ENCODE peak calls at places on chromosomes 1 and 21, in eight cellular contexts. W is transverse colon, Y is vagina, A is uterus, P is DND-41, C is PC-3, D is AG04450, L is mammary epithelial cell. J is an unnamed sample.

GRCh38 chr1:168467452-168467851 is 76.3 kb downstream of the XCL2 start:
- DNase-seq in D (no peak), P (peak; percentile 38), W (no peak), Y (no peak), L (no peak), C (peak; percentile 54), A (no peak), J (no peak)

GRCh38 chr1:56788588-56788987 is 30.6 kb downstream of the FYB2 start:
- DNase-seq in L (no peak), C (peak; percentile 6), W (peak; percentile 72), D (no peak), Y (no peak), A (no peak), P (no peak), J (no peak)

GRCh38 chr1:244651956-244652698 is 799 bp upstream of the DESI2 start:
- DNase-seq in L (no peak), Y (no peak), W (no peak), C (peak; percentile 15), A (no peak), P (no peak), D (no peak), J (no peak)

GRCh38 chr1:186605762-186606350 is 74.4 kb downstream of the PTGS2 start:
- DNase-seq in Y (no peak), P (peak; percentile 51), D (peak; percentile 11), A (no peak), L (peak; percentile 64), C (peak; percentile 57), W (peak; percentile 30), J (peak; percentile 70)

GRCh38 chr1:241542199-241542907 is 10.2 kb downstream of the KMO start:
- DNase-seq in A (no peak), Y (no peak), C (peak; percentile 89), D (no peak), W (no peak), L (peak; percentile 12), P (no peak), J (no peak)

GRCh38 chr1:54809496-54810074 is 8.5 kb upstream of the TTC22 start:
- DNase-seq in Y (no peak), D (no peak), W (peak; percentile 11), A (no peak), C (no peak), P (no peak), L (no peak), J (no peak)

GRCh38 chr1:113307771-113308451 is 82.4 kb upstream of the MAGI3 start:
- DNase-seq in D (no peak), P (no peak), Y (no peak), C (peak; percentile 55), L (peak; percentile 43), A (no peak), W (no peak), J (no peak)

GRCh38 chr1:194347184-194347583 is 1160.8 kb upstream of the B3GALT2 start:
- DNase-seq in D (no peak), A (no peak), P (no peak), L (peak; percentile 6), Y (no peak), C (no peak), W (no peak), J (no peak)

GRCh38 chr1:8816831-8817412 is 518 bp downstream of the RERE start:
- DNase-seq in D (no peak), A (peak; percentile 38), P (no peak), C (peak; percentile 17), Y (no peak), W (peak; percentile 42), L (peak; percentile 36), J (no peak)

GRCh38 chr21:41921089-41921819 is 32.6 kb downstream of the C2CD2 start:
- DNase-seq in D (no peak), A (no peak), C (no peak), Y (no peak), P (no peak), W (no peak), L (no peak), J (no peak)

GRCh38 chr1:169878498-169878897 is 15.2 kb downstream of the SCYL3 start:
- DNase-seq in L (no peak), D (no peak), C (no peak), P (no peak), W (no peak), A (no peak), Y (no peak), J (no peak)

GRCh38 chr1:90712153-90712930 is 4.8 kb downstream of the BARHL2 start:
- DNase-seq in A (no peak), W (no peak), Y (peak; percentile 92), L (no peak), C (no peak), P (no peak), D (no peak), J (no peak)

GRCh38 chr1:24149854-24150227 is 6.9 kb upstream of the IL22RA1 start:
- DNase-seq in D (no peak), L (peak; percentile 88), P (no peak), C (peak; percentile 87), Y (no peak), A (no peak), W (peak; percentile 74), J (no peak)

GRCh38 chr1:153565529-153566374 is at the start of gene S100A2:
- DNase-seq in D (peak; percentile 83), P (no peak), C (peak; percentile 98), Y (no peak), L (peak; percentile 99), W (peak; percentile 55), A (peak; percentile 77), J (no peak)

GRCh38 chr1:230632273-230632873 is 9.9 kb upstream of the COG2 start:
- DNase-seq in L (peak; percentile 39), C (peak; percentile 85), P (no peak), W (peak; percentile 22), D (no peak), A (no peak), Y (no peak), J (peak; percentile 56)

GRCh38 chr1:117843791-117844190 is 85.6 kb downstream of the GDAP2 start:
- DNase-seq in W (no peak), P (no peak), L (no peak), C (peak; percentile 52), D (no peak), Y (no peak), A (no peak), J (no peak)

GRCh38 chr21:36810443-36810842 is 111.5 kb downstream of the SIM2 start:
- DNase-seq in D (no peak), L (no peak), A (no peak), C (no peak), Y (no peak), P (no peak), W (no peak), J (no peak)
- TF ChIP-seq CTCF in D (no peak), L (no peak), A (no peak), C (no peak), Y (no peak), P (no peak), W (no peak), J (no peak)

GRCh38 chr21:9837946-9838801 is 683.2 kb upstream of the TPTE start:
- DNase-seq in D (no peak), A (no peak), L (no peak), W (no peak), P (no peak), Y (no peak), C (peak; percentile 0), J (no peak)
- H3K9me3 ChIP-seq in D (peaks cover 32% of the 10 kb centered on the region), A (no peaks in the 10 kb centered on the region), L (peaks cover 29% of the 10 kb centered on the region), W (peaks cover 24% of the 10 kb centered on the region), P (peaks cover 20% of the 10 kb centered on the region), Y (peaks cover 5% of the 10 kb centered on the region), C (peaks cover 28% of the 10 kb centered on the region), J (no peaks in the 10 kb centered on the region)

GRCh38 chr1:29258189-29258973 is 22.1 kb downstream of the PTPRU start:
- DNase-seq in L (peak; percentile 46), A (no peak), W (no peak), D (no peak), C (no peak), Y (no peak), P (no peak), J (no peak)

GRCh38 chr1:29254346-29254745 is 18.0 kb downstream of the PTPRU start:
- DNase-seq in L (no peak), Y (no peak), D (no peak), C (no peak), W (no peak), P (no peak), A (no peak), J (no peak)

GRCh38 chr1:29255134-29255666 is 18.9 kb downstream of the PTPRU start:
- DNase-seq in C (no peak), P (no peak), Y (no peak), L (no peak), A (no peak), D (no peak), W (no peak), J (no peak)

GRCh38 chr1:29256979-29257804 is 20.9 kb downstream of the PTPRU start:
- DNase-seq in P (peak; percentile 29), D (no peak), Y (no peak), A (peak; percentile 33), W (no peak), C (no peak), L (peak; percentile 14), J (no peak)

GRCh38 chr1:29256395-29256794 is 20.1 kb downstream of the PTPRU start:
- DNase-seq in Y (no peak), P (no peak), C (no peak), L (no peak), A (no peak), W (no peak), D (no peak), J (no peak)
- TF ChIP-seq CTCF in Y (no peak), P (no peak), C (no peak), L (no peak), A (no peak), W (no peak), D (no peak), J (no peak)

GRCh38 chr1:247013391-247013790 is 5.5 kb upstream of the ZNF695 start:
- DNase-seq in Y (no peak), W (no peak), C (no peak), A (no peak), L (peak; percentile 36), P (no peak), D (no peak), J (no peak)

GRCh38 chr1:247008406-247008799 is 546 bp upstream of the ZNF695 start:
- DNase-seq in A (no peak), P (no peak), W (no peak), C (no peak), Y (no peak), L (no peak), D (no peak), J (no peak)

DNA sequence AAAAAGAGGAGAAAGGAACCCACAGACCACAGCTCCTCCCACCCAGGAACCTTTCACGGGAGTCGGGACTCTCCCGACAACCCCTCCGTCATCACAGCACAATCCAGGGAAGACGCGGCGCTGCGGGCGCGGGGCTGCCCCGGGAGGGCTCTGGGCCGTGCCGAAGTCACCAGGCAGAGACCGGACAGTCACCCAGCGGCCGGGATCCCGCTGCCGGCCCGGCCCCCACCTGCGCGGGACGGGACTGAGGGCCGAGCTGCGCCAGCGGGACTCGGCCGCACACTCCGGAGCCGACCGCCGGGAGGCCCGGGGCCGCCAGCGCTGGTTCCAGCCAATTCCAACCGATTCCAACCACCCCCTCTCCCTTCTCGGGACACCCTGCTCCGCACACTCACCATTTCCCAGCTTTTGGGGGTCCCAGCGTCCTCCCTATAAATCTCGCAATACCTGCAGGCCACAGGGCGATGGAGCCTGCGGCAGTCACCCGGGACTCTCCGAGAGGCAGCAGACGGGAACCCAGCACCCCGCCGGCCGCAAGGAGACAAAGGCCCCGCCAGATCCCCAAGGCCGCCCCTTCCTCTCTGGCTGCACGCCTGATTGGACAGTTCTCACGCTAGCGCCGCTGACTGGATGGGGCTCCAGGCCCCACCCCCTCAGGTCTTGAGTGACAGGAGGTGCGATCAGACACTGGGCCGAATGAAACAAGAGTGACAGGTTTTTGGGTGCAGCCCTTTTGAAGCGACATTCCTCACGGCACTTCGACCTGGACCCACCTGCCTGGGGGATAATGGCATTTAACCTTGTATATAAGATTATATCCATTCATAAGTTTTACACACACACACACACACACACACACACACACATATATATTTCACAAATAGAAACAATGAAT is at the start of gene ZNF695:
- DNase-seq in W (peak; percentile 90), D (peak; percentile 82), A (peak; percentile 46), L (peak; percentile 96), C (peak; percentile 100), Y (no peak), P (peak; percentile 98), J (peak; percentile 98)
- H3K9me3 ChIP-seq in W (peaks cover 11% of the 10 kb centered on the region), D (peaks cover 9% of the 10 kb centered on the region), A (peaks cover 4% of the 10 kb centered on the region), L (peaks cover 14% of the 10 kb centered on the region), C (peaks cover 27% of the 10 kb centered on the region), Y (no peaks in the 10 kb centered on the region), P (peaks cover 24% of the 10 kb centered on the region), J (peaks cover 33% of the 10 kb centered on the region)

J was measured in Caco-2.